ENCODE peak calls at places on chromosomes 1 and 21, in ten cellular contexts. X is ovary, H is suprapubic skin, E is testis, R is adrenal gland, M is HCT116, F is tibial nerve, D is body of pancreas, N is A549, V is esophagus squamous epithelium. B is an unnamed sample.

GRCh38 chr1:178407215-178407614 is 89.5 kb downstream of the CLEC20A start:
- DNase-seq in E (no peak), F (no peak), H (no peak), X (no peak), N (no peak), D (no peak), M (no peak), V (no peak), R (no peak), B (no peak)

GRCh38 chr1:46643368-46643775 is 24.8 kb downstream of the ATPAF1 start:
- DNase-seq in F (no peak), D (no peak), H (no peak), X (no peak), M (no peak), N (peak; percentile 70), E (no peak), V (no peak), R (no peak), B (no peak)

GRCh38 chr21:45797338-45797737 is 153.8 kb downstream of the PCBP3 start:
- DNase-seq in X (no peak), N (no peak), D (no peak), E (no peak), M (no peak), R (no peak), F (no peak), H (no peak), V (no peak), B (no peak)

GRCh38 chr21:42108554-42108885 is 37.4 kb downstream of the UMODL1 start:
- DNase-seq in E (no peak), R (no peak), H (no peak), F (no peak), D (no peak), M (no peak), X (no peak), N (no peak), V (no peak), B (no peak)

GRCh38 chr1:85313888-85314696 is 37.7 kb upstream of the BCL10 start:
- DNase-seq in X (no peak), M (no peak), E (peak; percentile 26), D (peak; percentile 16), F (no peak), R (peak; percentile 60), N (peak; percentile 42), V (no peak), H (no peak), B (peak; percentile 58)

GRCh38 chr1:46517010-46517600 is 27.5 kb downstream of the DMBX1 start:
- DNase-seq in F (no peak), X (no peak), E (no peak), H (no peak), V (no peak), R (no peak), D (peak; percentile 89), N (peak; percentile 34), M (peak; percentile 69), B (peak; percentile 46)

GRCh38 chr21:15654171-15654570 is 75.6 kb upstream of the USP25 start:
- DNase-seq in M (no peak), F (no peak), E (no peak), V (no peak), N (no peak), X (no peak), H (no peak), D (no peak), R (no peak), B (no peak)

GRCh38 chr1:231592809-231593208 is 33.8 kb upstream of the DISC1 start:
- DNase-seq in H (no peak), V (no peak), F (no peak), E (no peak), N (no peak), D (no peak), X (no peak), M (no peak), R (no peak), B (no peak)

GRCh38 chr1:218421531-218421930 is 76.4 kb downstream of the TGFB2 start:
- DNase-seq in E (no peak), H (no peak), M (no peak), F (no peak), V (no peak), D (no peak), N (no peak), R (no peak), X (no peak), B (no peak)

GRCh38 chr1:85818371-85818770 is 110.1 kb upstream of the ZNHIT6 start:
- DNase-seq in R (no peak), F (no peak), X (no peak), M (no peak), H (no peak), D (peak; percentile 17), E (no peak), V (no peak), N (peak; percentile 49), B (no peak)

GRCh38 chr1:3068400-3069361 is at the start of gene PRDM16:
- DNase-seq in R (no peak), M (peak; percentile 50), H (peak; percentile 54), F (peak; percentile 34), D (peak; percentile 66), X (peak; percentile 75), N (peak; percentile 63), E (peak; percentile 57), V (no peak), B (no peak)

GRCh38 chr1:27111771-27112573 is 43.0 kb downstream of the SLC9A1 start:
- DNase-seq in F (peak; percentile 47), N (peak; percentile 81), D (peak; percentile 92), M (peak; percentile 73), H (peak; percentile 88), E (peak; percentile 83), X (peak; percentile 84), R (peak; percentile 96), V (peak; percentile 59), B (peak; percentile 93)

GRCh38 chr1:67211589-67212563 is 45.6 kb downstream of the IL23R start:
- DNase-seq in E (peak; percentile 59), X (no peak), V (no peak), F (peak; percentile 21), H (no peak), N (peak; percentile 20), M (peak; percentile 19), R (peak; percentile 66), D (peak; percentile 54), B (no peak)

GRCh38 chr21:42751866-42752265 is 98.4 kb downstream of the PDE9A start:
- DNase-seq in V (no peak), H (no peak), N (no peak), M (no peak), R (no peak), X (no peak), F (no peak), E (no peak), D (no peak), B (no peak)

GRCh38 chr1:59803458-59804038 is 11.2 kb upstream of the HOOK1 start:
- DNase-seq in D (no peak), V (no peak), H (no peak), X (no peak), R (no peak), M (no peak), N (no peak), E (no peak), F (no peak), B (no peak)

GRCh38 chr1:39105841-39106765 is 80.0 kb downstream of the NDUFS5 start:
- DNase-seq in D (peak; percentile 78), H (peak; percentile 71), F (peak; percentile 39), E (peak; percentile 66), X (peak; percentile 79), M (no peak), R (peak; percentile 83), V (no peak), N (peak; percentile 46), B (no peak)
- TF ChIP-seq POLR2A in D (peak; percentile 50), H (no peak), F (no peak), E (no peak), X (no peak), M (no peak), R (peak; percentile 48), V (no peak), N (no peak), B (no peak)

GRCh38 chr1:235156265-235156664 is 4.8 kb downstream of the RBM34 start:
- DNase-seq in D (no peak), V (no peak), E (no peak), M (no peak), N (peak; percentile 23), X (no peak), F (no peak), R (no peak), H (no peak), B (no peak)
- TF ChIP-seq CTCF in D (no peak), V (no peak), E (no peak), M (no peak), N (no peak), X (no peak), F (no peak), R (no peak), H (no peak), B (no peak)

DNA sequence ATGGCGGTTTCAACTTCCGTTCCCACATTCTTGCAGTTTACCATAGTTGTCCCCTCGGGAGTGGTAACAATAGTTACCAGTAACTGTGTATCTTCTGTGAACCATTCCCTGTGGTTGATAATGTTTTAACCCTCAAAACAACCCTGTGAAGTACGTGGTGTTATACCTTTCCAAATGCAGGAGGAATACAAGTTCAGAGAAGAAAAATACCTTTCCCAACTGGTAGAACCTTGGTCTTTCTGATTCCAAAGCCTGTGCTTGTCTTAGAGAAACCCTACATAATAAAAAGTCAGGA is 789 bp downstream of the BTF3L4 start:
- DNase-seq in E (no peak), D (no peak), F (no peak), M (no peak), V (no peak), X (no peak), R (no peak), N (no peak), H (no peak), B (no peak)
- H3K4me3 ChIP-seq in E (peak overlapping the region; percentile 96), D (peak overlapping the region; percentile 87), F (peak overlapping the region; percentile 93), M (peak overlapping the region; percentile 96), V (peak overlapping the region; percentile 99), X (peak overlapping the region; percentile 94), R (peak overlapping the region; percentile 83), N (peak overlapping the region; percentile 85), H (peak overlapping the region; percentile 98), B (peak overlapping the region; percentile 96)

GRCh38 chr1:235919127-235919796 is 52.6 kb upstream of the LYST start:
- DNase-seq in D (peak; percentile 15), F (no peak), V (no peak), X (no peak), M (no peak), N (no peak), H (no peak), E (no peak), R (no peak), B (no peak)

GRCh38 chr1:235918481-235918880 is 51.8 kb upstream of the LYST start:
- DNase-seq in N (no peak), M (no peak), R (no peak), F (no peak), X (no peak), V (no peak), H (no peak), E (no peak), D (no peak), B (no peak)

GRCh38 chr1:235919797-235920475 is 53.2 kb upstream of the LYST start:
- DNase-seq in R (no peak), D (no peak), N (peak; percentile 79), V (no peak), E (no peak), M (no peak), X (no peak), H (no peak), F (no peak), B (no peak)

GRCh38 chr1:235918032-235918431 is 51.3 kb upstream of the LYST start:
- DNase-seq in D (no peak), M (no peak), R (no peak), F (no peak), E (no peak), X (peak; percentile 27), H (no peak), V (no peak), N (no peak), B (no peak)

GRCh38 chr1:235917267-235917811 is 50.6 kb upstream of the LYST start:
- DNase-seq in X (peak; percentile 60), N (peak; percentile 92), F (peak; percentile 94), H (peak; percentile 87), E (peak; percentile 72), D (peak; percentile 77), M (peak; percentile 88), R (peak; percentile 87), V (no peak), B (peak; percentile 95)
- TF ChIP-seq POLR2A in X (no peak), N (no peak), F (no peak), H (no peak), E (no peak), D (no peak), M (no peak), R (no peak), V (no peak), B (no peak)

B was measured in lower leg skin.